ENCODE peak calls at places on chromosomes 3 and 15, in four cellular contexts. C is A549, O is K562, P is WTC11. S is an unnamed sample.

GRCh38 chr3:134998158-134998557 is 203.1 kb downstream of the EPHB1 start:
- DNase-seq in C (no peak), O (no peak), P (no peak), S (no peak)

GRCh38 chr3:48428088-48428862 is 1.6 kb downstream of the PLXNB1 start:
- DNase-seq in C (peak), O (no peak), P (peak), S (peak)

GRCh38 chr3:32780735-32781210 is 37.0 kb upstream of the TRIM71 start:
- DNase-seq in C (no peak), O (peak), P (peak), S (peak)

GRCh38 chr3:129576514-129577345 is 29.7 kb downstream of the PLXND1 start:
- DNase-seq in C (no peak), O (no peak), P (no peak), S (peak)

GRCh38 chr3:7166460-7166859 is 305.5 kb downstream of the GRM7 start:
- DNase-seq in C (no peak), O (no peak), P (no peak), S (no peak)

GRCh38 chr3:182148360-182148759 is 436.6 kb downstream of the SOX2 start:
- DNase-seq in C (no peak), O (no peak), P (no peak), S (peak)

GRCh38 chr3:193737191-193737751 is 144.3 kb downstream of the OPA1 start:
- DNase-seq in C (no peak), O (no peak), P (no peak), S (no peak)

GRCh38 chr3:128767351-128767750 is 41.4 kb downstream of the RAB7A start:
- DNase-seq in C (no peak), O (no peak), P (no peak), S (no peak)

GRCh38 chr15:94119923-94120775 is 111.2 kb upstream of the MCTP2 start:
- DNase-seq in C (peak), O (peak), P (peak), S (peak)

GRCh38 chr15:69474291-69474690 is 21.7 kb downstream of the RPLP1 start:
- DNase-seq in C (no peak), O (no peak), P (no peak), S (no peak)

GRCh38 chr3:49701388-49702077 is 12.2 kb downstream of the RNF123 start:
- DNase-seq in C (no peak), O (peak), P (peak), S (peak)

GRCh38 chr3:155230382-155230781 is 63.1 kb downstream of the STRIT1 start:
- DNase-seq in C (no peak), O (no peak), P (no peak), S (no peak)

GRCh38 chr15:66288093-66288492 is 5.3 kb upstream of the DIS3L start:
- DNase-seq in C (no peak), O (no peak), P (no peak), S (peak)

GRCh38 chr3:165800970-165801369 is 36.3 kb downstream of the BCHE start:
- DNase-seq in C (no peak), O (no peak), P (no peak), S (no peak)

GRCh38 chr3:171971919-171972526 is 67.4 kb upstream of the FNDC3B start:
- DNase-seq in C (no peak), O (no peak), P (no peak), S (no peak)

GRCh38 chr3:124770341-124771082 is 40.3 kb downstream of the UMPS start:
- DNase-seq in C (no peak), O (peak), P (no peak), S (no peak)

GRCh38 chr3:192010490-192010889 is 549.5 kb downstream of the PYDC2 start:
- DNase-seq in C (no peak), O (no peak), P (no peak), S (no peak)

GRCh38 chr3:190322604-190323240 is 476 bp upstream of the CLDN1 start:
- DNase-seq in C (no peak), O (no peak), P (no peak), S (no peak)

GRCh38 chr3:177041021-177041729 is 156.1 kb downstream of the TBL1XR1 start:
- DNase-seq in C (no peak), O (no peak), P (no peak), S (no peak)

GRCh38 chr15:73982251-73982962 is 9.7 kb downstream of the STOML1 start:
- DNase-seq in C (no peak), O (no peak), P (no peak), S (no peak)

GRCh38 chr3:123283657-123284398 is 82.1 kb downstream of the SEC22A start:
- DNase-seq in C (no peak), O (no peak), P (no peak), S (no peak)

GRCh38 chr3:188974856-188975611 is 196.7 kb upstream of the TPRG1 start:
- DNase-seq in C (no peak), O (no peak), P (no peak), S (no peak)

GRCh38 chr3:123800352-123800682 is 83.8 kb downstream of the MYLK start:
- DNase-seq in C (no peak), O (no peak), P (no peak), S (no peak)

GRCh38 chr15:45378913-45379262 is 544 bp upstream of the GATM start:
- DNase-seq in C (no peak), O (no peak), P (no peak), S (no peak)

GRCh38 chr3:15271030-15271429 is 61.4 kb downstream of the SH3BP5 start:
- DNase-seq in C (no peak), O (no peak), P (no peak), S (no peak)

GRCh38 chr3:193928354-193929209 is 207.4 kb upstream of the HES1 start:
- DNase-seq in C (peak), O (peak), P (no peak), S (no peak)

GRCh38 chr3:124701687-124702086 is 28.6 kb upstream of the UMPS start:
- DNase-seq in C (no peak), O (no peak), P (no peak), S (peak)

GRCh38 chr3:107346559-107346958 is 30.7 kb upstream of the CCDC54 start:
- DNase-seq in C (no peak), O (peak), P (no peak), S (no peak)

DNA sequence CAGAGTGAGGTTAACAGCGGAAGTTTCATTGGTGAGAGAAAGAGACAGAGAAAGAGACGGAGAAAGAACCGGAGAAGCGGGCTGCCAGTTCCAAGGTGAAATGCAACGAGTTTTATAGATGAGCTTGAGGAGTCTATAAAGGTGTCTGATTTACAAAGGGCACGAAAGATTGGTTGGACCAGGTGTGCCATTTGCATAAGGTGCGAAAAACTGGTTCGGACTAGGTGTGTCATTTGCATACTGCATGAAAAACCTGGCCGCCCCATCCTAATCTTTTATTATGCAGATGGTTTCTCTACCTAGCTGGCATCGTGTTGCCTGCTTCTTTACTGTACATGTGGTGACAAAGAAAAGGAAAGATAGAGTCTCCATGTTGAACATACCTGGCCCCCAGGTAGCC is 253.8 kb upstream of the IGF1R start:
- DNase-seq in C (no peak), O (no peak), P (no peak), S (no peak)
- TF ChIP-seq HMGXB4 in C (no peak), O (no peak), P (no peak), S (no peak)

GRCh38 chr3:94176886-94177285 is 114.0 kb downstream of the NSUN3 start:
- DNase-seq in C (no peak), O (no peak), P (no peak), S (no peak)

GRCh38 chr3:94173667-94174434 is 111.0 kb downstream of the NSUN3 start:
- DNase-seq in C (no peak), O (no peak), P (no peak), S (no peak)

GRCh38 chr3:94175677-94176076 is 112.8 kb downstream of the NSUN3 start:
- DNase-seq in C (no peak), O (no peak), P (no peak), S (no peak)

GRCh38 chr3:94171954-94172353 is 109.1 kb downstream of the NSUN3 start:
- DNase-seq in C (no peak), O (no peak), P (no peak), S (no peak)

DNA sequence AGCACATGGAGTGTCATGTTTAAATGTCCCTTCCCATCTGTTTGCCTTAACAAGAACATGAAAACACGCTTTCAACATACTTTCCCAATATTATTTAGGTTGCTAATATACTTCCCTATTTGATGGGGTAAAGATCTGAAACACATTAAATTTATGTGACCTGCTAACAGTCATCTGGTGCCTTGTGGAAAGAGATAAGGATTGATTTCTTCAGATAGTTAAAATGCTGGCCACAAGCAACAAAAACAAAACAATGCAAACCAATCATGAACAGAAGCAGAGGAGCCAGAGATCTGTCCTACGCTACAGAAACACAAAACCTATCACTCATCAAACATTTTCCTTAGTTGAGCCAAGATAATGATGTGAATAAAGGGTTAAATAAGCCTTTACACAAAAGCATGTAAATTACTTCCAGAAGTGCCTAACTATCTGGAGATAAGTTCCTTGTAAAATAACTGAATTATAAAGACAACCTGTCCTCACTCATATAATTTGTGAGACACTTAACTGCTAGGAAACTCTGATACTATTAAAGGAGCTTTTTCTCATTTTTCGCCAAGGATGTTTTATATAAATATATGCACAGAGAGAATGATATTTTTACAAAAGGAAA is 109.9 kb downstream of the NSUN3 start:
- DNase-seq in C (no peak), O (no peak), P (no peak), S (no peak)
- TF ChIP-seq HMGXB4 in C (no peak), O (no peak), P (no peak), S (no peak)

DNA sequence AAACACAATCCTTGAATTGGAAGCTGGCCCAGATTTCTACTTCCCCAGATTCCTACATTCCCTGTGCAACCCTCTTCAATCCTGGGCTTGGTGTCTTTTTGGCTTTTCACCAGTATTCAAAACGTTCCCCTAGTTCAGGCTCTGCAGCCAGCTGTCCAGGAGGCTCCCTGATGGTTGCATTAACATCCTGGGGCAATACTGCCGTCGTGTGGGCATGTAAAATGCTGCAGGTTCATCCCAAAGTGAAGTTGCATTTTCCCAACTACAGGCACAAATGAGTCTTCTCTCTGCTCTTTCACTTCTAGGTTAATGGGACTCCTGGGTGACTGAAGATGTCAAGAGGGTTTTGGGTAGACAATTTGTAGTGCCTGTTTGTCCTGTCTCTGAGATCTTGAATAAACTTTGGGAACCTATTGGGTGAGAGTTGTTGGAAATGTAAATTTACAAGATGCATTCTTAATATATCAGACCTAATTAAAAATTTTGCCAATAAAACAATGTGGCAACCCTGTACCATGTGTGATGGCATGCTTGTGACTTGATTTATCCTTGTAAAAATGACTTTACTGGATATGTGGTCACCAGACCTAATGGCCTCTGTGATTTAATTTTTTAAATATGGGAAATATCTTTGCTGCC is 28.6 kb downstream of the SOX14 start:
- DNase-seq in C (no peak), O (peak), P (peak), S (peak)
- TF ChIP-seq HMGXB4 in C (no peak), O (no peak), P (no peak), S (no peak)

GRCh38 chr15:52256366-52256765 is 39.2 kb downstream of the MYO5C start:
- DNase-seq in C (peak), O (peak), P (peak), S (peak)
- TF ChIP-seq HMGXB4 in C (no peak), O (no peak), P (no peak), S (peak)

GRCh38 chr3:187770224-187770623 is 25.0 kb upstream of the BCL6 start:
- DNase-seq in C (no peak), O (no peak), P (no peak), S (no peak)
- TF ChIP-seq HMGXB4 in C (no peak), O (no peak), P (no peak), S (no peak)

GRCh38 chr15:40942865-40943264 is 10.4 kb upstream of the CHAC1 start:
- DNase-seq in C (no peak), O (no peak), P (no peak), S (no peak)

GRCh38 chr15:40939909-40940801 is 11.0 kb downstream of the DLL4 start:
- DNase-seq in C (no peak), O (no peak), P (no peak), S (no peak)

GRCh38 chr15:40941078-40941527 is 12.0 kb downstream of the DLL4 start:
- DNase-seq in C (no peak), O (no peak), P (no peak), S (no peak)

GRCh38 chr15:40942337-40942854 is 10.9 kb upstream of the CHAC1 start:
- DNase-seq in C (no peak), O (no peak), P (no peak), S (no peak)

GRCh38 chr15:40941528-40942336 is 11.5 kb upstream of the CHAC1 start:
- DNase-seq in C (peak), O (peak), P (peak), S (peak)
- TF ChIP-seq HMGXB4 in C (no peak), O (no peak), P (no peak), S (no peak)

GRCh38 chr3:169815590-169816150 is 3.0 kb upstream of the LRRC34 start:
- DNase-seq in C (no peak), O (no peak), P (no peak), S (no peak)

GRCh38 chr3:169812124-169812843 is 386 bp upstream of the LRRIQ4 start:
- DNase-seq in C (no peak), O (no peak), P (peak), S (no peak)

GRCh38 chr3:169813757-169814517 is 1.2 kb upstream of the LRRC34 start:
- DNase-seq in C (no peak), O (no peak), P (peak), S (peak)

GRCh38 chr3:169811606-169812123 is 1.0 kb upstream of the LRRIQ4 start:
- DNase-seq in C (no peak), O (no peak), P (no peak), S (no peak)

GRCh38 chr3:169812844-169813677 is at the start of the genes LRRC34 and LRRIQ4:
- DNase-seq in C (no peak), O (no peak), P (peak), S (no peak)
- TF ChIP-seq HMGXB4 in C (no peak), O (no peak), P (no peak), S (no peak)

DNA sequence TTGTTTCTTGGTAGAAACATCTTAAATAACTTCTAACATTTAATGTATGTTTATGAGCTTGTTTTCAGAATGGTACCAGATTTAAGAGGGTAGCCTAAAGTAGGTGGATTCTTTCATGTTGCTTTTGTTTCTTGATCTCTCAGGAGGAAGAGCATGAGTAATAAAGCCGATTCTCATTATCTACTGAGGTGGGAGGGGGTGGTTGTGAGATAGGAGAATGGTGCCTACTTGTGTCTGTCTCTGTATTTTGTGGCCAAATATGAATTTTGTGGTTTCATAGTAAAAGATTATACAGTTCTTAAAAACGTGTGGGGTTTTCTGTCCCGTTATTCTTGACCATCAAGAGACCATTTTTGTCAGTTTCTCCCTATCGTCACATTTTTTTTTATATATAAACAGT is 2.2 kb downstream of the ATP2C1 start:
- DNase-seq in C (no peak), O (peak), P (no peak), S (no peak)
- TF ChIP-seq HMGXB4 in C (no peak), O (no peak), P (no peak), S (no peak)

GRCh38 chr3:133928903-133929607 is 33.4 kb upstream of the RAB6B start:
- DNase-seq in C (no peak), O (no peak), P (no peak), S (no peak)

GRCh38 chr3:133925960-133926735 is 30.5 kb upstream of the RAB6B start:
- DNase-seq in C (no peak), O (no peak), P (no peak), S (no peak)

GRCh38 chr3:133927543-133928066 is 31.9 kb upstream of the RAB6B start:
- DNase-seq in C (peak), O (peak), P (peak), S (no peak)

GRCh38 chr3:133928136-133928893 is 32.6 kb upstream of the RAB6B start:
- DNase-seq in C (no peak), O (no peak), P (no peak), S (no peak)

GRCh38 chr3:133926736-133927542 is 31.3 kb upstream of the RAB6B start:
- DNase-seq in C (no peak), O (peak), P (peak), S (no peak)
- TF ChIP-seq HMGXB4 in C (no peak), O (no peak), P (peak), S (no peak)

S was measured in HepG2.